ENCODE peak calls at places on chromosomes 6 and 20, in six cellular contexts. F, P, N, H, X and Q are unnamed samples.

GRCh38 chr6:47180633-47181032 is 129.1 kb downstream of the TNFRSF21 start:
- DNase-seq in N (no peak), X (no peak), F (no peak), P (no peak), H (no peak), Q (no peak)

GRCh38 chr6:143023695-143024094 is 37.0 kb upstream of the AIG1 start:
- DNase-seq in F (no peak), H (no peak), P (no peak), X (no peak), N (no peak), Q (no peak)

GRCh38 chr6:144344651-144345050 is 59.5 kb downstream of the UTRN start:
- DNase-seq in P (no peak), F (no peak), X (no peak), N (no peak), H (no peak), Q (no peak)

GRCh38 chr20:46568570-46569129 is 18.2 kb upstream of the OCSTAMP start:
- DNase-seq in P (peak; percentile 44), H (no peak), X (peak; percentile 95), F (peak; percentile 92), N (peak; percentile 94), Q (no peak)

GRCh38 chr6:5337573-5337972 is 76.3 kb downstream of the FARS2 start:
- DNase-seq in X (no peak), H (no peak), N (no peak), F (no peak), P (no peak), Q (no peak)

GRCh38 chr20:46951840-46952497 is 57.3 kb downstream of the EYA2 start:
- DNase-seq in P (no peak), N (no peak), F (no peak), H (no peak), X (no peak), Q (no peak)

GRCh38 chr6:91718198-91718597 is 1131.3 kb upstream of the MAP3K7 start:
- DNase-seq in N (no peak), F (no peak), P (no peak), H (peak; percentile 80), X (no peak), Q (no peak)

GRCh38 chr6:51648236-51648635 is 439.2 kb downstream of the PKHD1 start:
- DNase-seq in P (peak; percentile 13), N (no peak), X (no peak), H (peak; percentile 27), F (no peak), Q (no peak)

GRCh38 chr6:30800876-30801275 is 56.5 kb upstream of the IER3 start:
- DNase-seq in H (no peak), N (no peak), P (no peak), F (peak; percentile 35), X (no peak), Q (no peak)

GRCh38 chr20:5606347-5606746 is 143.9 kb upstream of the SHLD1 start:
- DNase-seq in F (no peak), N (no peak), X (no peak), H (no peak), P (no peak), Q (no peak)

GRCh38 chr6:105072799-105073199 is 107.0 kb downstream of the POPDC3 start:
- DNase-seq in N (no peak), X (no peak), H (no peak), P (no peak), F (no peak), Q (no peak)

GRCh38 chr20:47346172-47346571 is 10.3 kb downstream of the ZMYND8 start:
- DNase-seq in F (no peak), P (no peak), X (no peak), N (no peak), H (no peak), Q (no peak)

GRCh38 chr6:44217332-44218143 is 812 bp downstream of the MYMX start:
- DNase-seq in X (peak; percentile 85), F (peak; percentile 76), H (no peak), P (no peak), N (no peak), Q (no peak)

GRCh38 chr6:14645221-14645620 is 527.6 kb downstream of the CD83 start:
- DNase-seq in P (no peak), H (no peak), F (no peak), N (no peak), X (no peak), Q (no peak)

GRCh38 chr6:30135147-30135546 is 793 bp upstream of the TRIM40 start:
- DNase-seq in H (no peak), P (no peak), N (no peak), X (no peak), F (no peak), Q (no peak)

GRCh38 chr20:7458459-7458858 is 481.8 kb downstream of the HAO1 start:
- DNase-seq in F (no peak), H (no peak), X (no peak), P (no peak), N (no peak), Q (no peak)
- H3K27ac ChIP-seq in F (no peak overlapping the region), H (no peak overlapping the region), X (no peak overlapping the region), P (no peak overlapping the region), N (no peak overlapping the region), Q (no peak overlapping the region)

DNA sequence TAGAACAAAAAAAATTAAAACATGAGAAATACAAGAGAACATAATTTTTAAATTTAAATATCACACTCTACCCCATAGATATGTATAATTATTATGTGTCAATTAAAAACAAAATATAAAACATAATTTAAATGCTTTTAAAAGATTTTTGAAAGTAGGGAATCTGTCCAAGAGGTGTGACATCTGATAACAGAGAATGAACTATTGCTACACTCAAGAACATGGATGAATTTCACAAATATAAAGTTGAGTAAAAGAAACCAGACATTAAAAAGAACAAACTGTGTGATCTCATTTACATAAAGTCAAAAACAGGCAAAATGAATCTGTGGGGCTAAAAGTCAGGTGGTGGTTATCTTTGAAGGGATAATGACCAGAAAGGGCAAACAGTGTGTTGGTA is 106.5 kb upstream of the COL21A1 start:
- DNase-seq in X (no peak), H (no peak), F (no peak), N (no peak), P (no peak), Q (no peak)
- H3K27me3 ChIP-seq in X (no peaks in the 10 kb centered on the region), H (no peaks in the 10 kb centered on the region), F (no peaks in the 10 kb centered on the region), N (no peaks in the 10 kb centered on the region), P (no peaks in the 10 kb centered on the region), Q (no peaks in the 10 kb centered on the region)

GRCh38 chr6:108167449-108167903 is 1.7 kb downstream of the NR2E1 start:
- DNase-seq in F (no peak), P (no peak), H (no peak), N (no peak), X (no peak), Q (no peak)
- H3K4me3 ChIP-seq in F (no peak overlapping the region), P (no peak overlapping the region), H (no peak overlapping the region), N (no peak overlapping the region), X (no peak overlapping the region), Q (peak overlapping the region; percentile 37)

GRCh38 chr20:50691585-50692552 is 527 bp upstream of the RIPOR3 start:
- DNase-seq in P (peak; percentile 20), X (no peak), F (no peak), H (no peak), N (no peak), Q (no peak)
- H3K27ac ChIP-seq in P (no peak overlapping the region), X (no peak overlapping the region), F (peak overlapping the region; percentile 13), H (no peak overlapping the region), N (peak overlapping the region; percentile 46), Q (no peak overlapping the region)

DNA sequence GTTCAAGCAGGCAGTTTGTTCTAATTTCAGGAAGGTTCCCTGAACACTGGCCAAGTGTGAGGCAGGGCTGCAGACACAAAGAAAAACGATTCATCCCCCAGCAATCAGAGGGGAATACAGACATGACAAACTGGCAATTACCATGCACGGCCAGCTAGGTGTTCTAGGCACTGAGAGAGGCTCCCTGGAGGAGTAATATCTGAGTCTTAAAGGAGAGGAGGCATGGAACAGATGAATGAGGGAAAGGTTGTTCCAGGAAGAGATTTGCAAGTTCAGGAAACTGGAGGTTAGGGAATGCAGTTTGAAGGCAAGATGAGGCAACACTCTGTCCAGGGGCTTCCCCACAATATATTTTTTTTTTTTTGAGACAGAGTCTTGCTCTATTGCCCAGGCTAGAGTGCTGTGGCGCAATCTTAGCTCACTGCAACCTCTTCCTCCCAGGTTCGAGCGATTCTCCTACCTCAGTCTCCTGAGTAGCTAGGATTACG is 11.1 kb downstream of the RRAGD start:
- DNase-seq in P (no peak), N (no peak), H (no peak), X (no peak), F (no peak), Q (no peak)
- H3K27me3 ChIP-seq in P (no peaks in the 10 kb centered on the region), N (no peaks in the 10 kb centered on the region), H (no peaks in the 10 kb centered on the region), X (no peaks in the 10 kb centered on the region), F (no peaks in the 10 kb centered on the region), Q (no peaks in the 10 kb centered on the region)

GRCh38 chr6:71419217-71419953 is 130.8 kb downstream of the OGFRL1 start:
- DNase-seq in P (peak; percentile 34), F (no peak), X (peak; percentile 28), H (no peak), N (no peak), Q (no peak)

GRCh38 chr6:71420693-71421328 is 132.2 kb downstream of the OGFRL1 start:
- DNase-seq in P (peak; percentile 96), X (peak; percentile 95), N (peak; percentile 95), H (peak; percentile 86), F (peak; percentile 97), Q (no peak)

GRCh38 chr6:71421611-71422010 is 133.0 kb downstream of the OGFRL1 start:
- DNase-seq in X (no peak), H (no peak), F (no peak), N (no peak), P (no peak), Q (no peak)

GRCh38 chr6:71414486-71414885 is 125.9 kb downstream of the OGFRL1 start:
- DNase-seq in P (no peak), F (no peak), X (no peak), N (no peak), H (no peak), Q (no peak)

DNA sequence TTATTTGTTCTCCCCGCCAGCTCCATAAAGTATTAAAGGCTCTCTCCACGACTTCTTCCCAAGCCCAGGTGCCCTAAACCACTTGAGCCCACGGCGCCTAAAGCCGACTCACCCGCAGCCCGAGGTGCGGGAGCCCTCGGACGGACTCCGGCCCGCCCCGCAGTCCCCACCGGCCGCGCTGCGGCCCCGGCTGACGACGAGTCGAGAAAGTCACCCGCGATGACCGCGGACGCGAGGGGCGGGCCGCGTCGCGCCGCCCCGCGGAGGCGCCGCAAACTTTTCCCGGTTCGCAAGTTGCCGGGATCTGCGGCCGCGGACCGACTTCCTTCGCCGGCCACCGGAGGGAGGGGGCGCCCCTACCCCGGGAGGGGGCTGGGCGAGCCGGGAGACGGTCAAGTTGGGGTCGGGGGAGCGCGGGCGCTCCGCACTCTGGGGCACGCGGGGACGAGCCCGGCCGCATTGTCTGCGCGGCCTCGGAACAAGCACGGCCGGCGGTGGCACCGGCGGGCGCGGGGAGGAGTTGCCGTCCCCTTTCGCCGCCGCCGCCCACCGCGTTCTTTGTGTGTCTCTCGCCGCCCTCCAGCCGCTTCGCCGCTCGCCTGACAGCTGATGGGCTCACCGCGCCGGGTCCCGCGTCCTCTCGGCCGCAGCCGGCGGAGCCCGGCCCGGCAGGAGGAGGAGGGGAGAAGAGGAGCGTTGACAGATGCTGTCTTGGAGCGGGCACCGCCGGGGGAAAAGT is 131.5 kb downstream of the OGFRL1 start:
- DNase-seq in P (peak; percentile 79), X (peak; percentile 62), H (peak; percentile 21), F (peak; percentile 69), N (peak; percentile 36), Q (no peak)
- H3K4me3 ChIP-seq in P (peak overlapping the region; percentile 80), X (peak overlapping the region; percentile 75), H (peak overlapping the region; percentile 72), F (peak overlapping the region; percentile 91), N (peak overlapping the region; percentile 82), Q (peak overlapping the region; percentile 24)

DNA sequence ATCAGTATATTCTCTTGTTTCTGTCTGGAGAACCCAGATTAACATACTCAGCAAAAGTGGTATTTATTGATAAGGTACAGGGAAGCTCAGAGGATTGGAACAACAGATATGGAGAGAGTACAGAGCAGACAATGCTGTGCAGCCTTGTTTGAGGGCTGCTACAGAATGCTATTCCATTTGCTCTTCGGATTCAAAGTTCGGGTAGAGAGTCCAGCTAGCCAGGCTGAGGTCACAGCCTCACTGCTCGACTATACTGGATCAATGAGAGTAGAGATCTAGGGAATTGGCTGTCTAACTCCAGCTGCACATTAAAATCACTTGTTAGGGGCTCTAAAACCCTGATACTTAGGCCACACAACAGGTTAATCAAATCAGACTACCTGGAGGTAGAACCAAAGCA is 200.1 kb upstream of the BTBD3 start:
- DNase-seq in P (no peak), H (no peak), N (no peak), F (no peak), X (no peak), Q (no peak)
- H3K27ac ChIP-seq in P (no peak overlapping the region), H (no peak overlapping the region), N (no peak overlapping the region), F (no peak overlapping the region), X (no peak overlapping the region), Q (no peak overlapping the region)